ENCODE peak calls at places on chromosome 1, in six cellular contexts. L is K562; U is endodermal cell; A is effector memory CD4-positive, alpha-beta T cell; P is CD8-positive, alpha-beta memory T cell; K is CD8-positive, alpha-beta T cell. I is an unnamed sample.
A peak's percentile ranks its signal among the peaks of the same experiment; 100 is the strongest.

GRCh38 chr1:110150330-110151174 is at the start of gene SLC6A17:
- DNase-seq in L (peak; percentile 27), U (peak; percentile 82), A (no peak), P (no peak), K (no peak), I (peak; percentile 78)

GRCh38 chr1:12477936-12478611 is 139.9 kb downstream of the DHRS3 start:
- DNase-seq in L (peak; percentile 86), U (no peak), A (no peak), P (no peak), K (no peak), I (no peak)

GRCh38 chr1:154463512-154463990 is 38.5 kb upstream of the TDRD10 start:
- DNase-seq in L (no peak), U (no peak), A (peak; percentile 59), P (peak; percentile 45), K (peak; percentile 13), I (no peak)

GRCh38 chr1:3570081-3570986 is 41.0 kb downstream of the MEGF6 start:
- DNase-seq in L (no peak), U (no peak), A (no peak), P (no peak), K (no peak), I (no peak)

GRCh38 chr1:103517380-103518047 is 8.0 kb upstream of the RNPC3 start:
- DNase-seq in L (no peak), U (no peak), A (no peak), P (no peak), K (no peak), I (no peak)

GRCh38 chr1:4601986-4602385 is 52.4 kb upstream of the AJAP1 start:
- DNase-seq in L (no peak), U (peak; percentile 37), A (no peak), P (no peak), K (no peak), I (no peak)

GRCh38 chr1:8330271-8331125 is 12.6 kb downstream of the SLC45A1 start:
- DNase-seq in L (no peak), U (no peak), A (no peak), P (no peak), K (no peak), I (no peak)

GRCh38 chr1:93304716-93305138 is 41.0 kb upstream of the DR1 start:
- DNase-seq in L (peak; percentile 46), U (no peak), A (peak; percentile 13), P (peak; percentile 33), K (no peak), I (no peak)

GRCh38 chr1:174262747-174263241 is 103.5 kb downstream of the RABGAP1L start:
- DNase-seq in L (peak; percentile 42), U (peak; percentile 58), A (no peak), P (peak; percentile 2), K (no peak), I (peak; percentile 45)

GRCh38 chr1:156726549-156727226 is 1.6 kb upstream of the METTL25B start:
- DNase-seq in L (peak; percentile 50), U (peak; percentile 89), A (no peak), P (peak; percentile 48), K (no peak), I (peak; percentile 15)

GRCh38 chr1:193448682-193449461 is 262.5 kb upstream of the B3GALT2 start:
- DNase-seq in L (no peak), U (no peak), A (no peak), P (peak; percentile 21), K (no peak), I (no peak)

GRCh38 chr1:172180886-172181285 is 239.6 kb upstream of the C1orf105 start:
- DNase-seq in L (no peak), U (no peak), A (peak; percentile 10), P (peak; percentile 20), K (no peak), I (no peak)

GRCh38 chr1:23452011-23452411 is 27.5 kb upstream of the TCEA3 start:
- DNase-seq in L (no peak), U (no peak), A (peak; percentile 43), P (peak; percentile 36), K (peak; percentile 29), I (no peak)

GRCh38 chr1:82405333-82405732 is 604.6 kb downstream of the ADGRL2 start:
- DNase-seq in L (no peak), U (no peak), A (no peak), P (no peak), K (no peak), I (no peak)

GRCh38 chr1:2303016-2303775 is 75.1 kb downstream of the SKI start:
- DNase-seq in L (no peak), U (no peak), A (no peak), P (no peak), K (no peak), I (no peak)

GRCh38 chr1:85581138-85581801 is 709 bp downstream of the CCN1 start:
- DNase-seq in L (peak; percentile 77), U (peak; percentile 88), A (no peak), P (no peak), K (no peak), I (no peak)

GRCh38 chr1:232012773-232013386 is 386.3 kb downstream of the DISC1 start:
- DNase-seq in L (no peak), U (no peak), A (no peak), P (no peak), K (no peak), I (peak; percentile 24)

GRCh38 chr1:171805395-171806115 is 24.1 kb downstream of the METTL13 start:
- DNase-seq in L (no peak), U (no peak), A (no peak), P (no peak), K (no peak), I (no peak)

GRCh38 chr1:153933955-153934354 is 11.2 kb upstream of the GATAD2B start:
- DNase-seq in L (no peak), U (no peak), A (no peak), P (no peak), K (no peak), I (no peak)

GRCh38 chr1:92217721-92218120 is at the start of gene C1orf146:
- DNase-seq in L (no peak), U (no peak), A (no peak), P (no peak), K (no peak), I (no peak)

GRCh38 chr1:49824261-49824660 is 199.5 kb downstream of the AGBL4 start:
- DNase-seq in L (no peak), U (no peak), A (no peak), P (no peak), K (no peak), I (no peak)
- H3K4me3 ChIP-seq in L (no peak overlapping the region), U (no peak overlapping the region), A (no peak overlapping the region), P (no peak overlapping the region), K (no peak overlapping the region), I (no peak overlapping the region)

GRCh38 chr1:51423098-51423821 is 92.9 kb upstream of the TTC39A start:
- DNase-seq in L (no peak), U (peak; percentile 52), A (no peak), P (no peak), K (no peak), I (no peak)

GRCh38 chr1:51425273-51425672 is 93.8 kb downstream of the EPS15 start:
- DNase-seq in L (no peak), U (no peak), A (no peak), P (no peak), K (no peak), I (no peak)

GRCh38 chr1:51422367-51423097 is 92.2 kb upstream of the TTC39A start:
- DNase-seq in L (no peak), U (no peak), A (no peak), P (no peak), K (no peak), I (no peak)

GRCh38 chr1:51420867-51421627 is 90.7 kb upstream of the TTC39A start:
- DNase-seq in L (no peak), U (no peak), A (no peak), P (no peak), K (no peak), I (no peak)

DNA sequence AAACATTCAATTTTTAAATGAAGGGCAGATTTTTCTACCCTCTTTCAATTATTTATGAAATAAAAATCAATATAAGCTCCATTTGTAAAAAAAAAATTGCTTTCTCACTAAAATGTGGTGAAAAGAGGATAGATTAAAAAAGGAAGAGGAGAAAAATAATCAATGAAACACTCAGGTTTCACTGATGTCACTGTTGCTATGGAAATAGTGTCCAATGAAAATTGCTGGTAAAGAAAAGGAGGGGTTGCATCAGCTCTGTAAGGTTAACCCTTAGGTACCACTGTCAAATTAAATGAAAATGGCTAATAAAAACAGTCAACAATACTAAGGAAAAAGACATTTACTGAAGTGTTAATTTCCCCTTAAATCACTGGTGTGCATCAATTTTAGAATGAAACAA is 91.6 kb upstream of the TTC39A start:
- DNase-seq in L (peak; percentile 51), U (no peak), A (no peak), P (peak; percentile 22), K (no peak), I (no peak)
- H3K27ac ChIP-seq in L (no peak overlapping the region), U (no peak overlapping the region), A (no peak overlapping the region), P (no peak overlapping the region), K (no peak overlapping the region), I (peak overlapping the region; percentile 74)

GRCh38 chr1:210236386-210236839 is 3.8 kb downstream of the SERTAD4 start:
- DNase-seq in L (no peak), U (no peak), A (no peak), P (no peak), K (no peak), I (no peak)
- H3K4me3 ChIP-seq in L (no peak overlapping the region), U (no peak overlapping the region), A (no peak overlapping the region), P (no peak overlapping the region), K (no peak overlapping the region), I (no peak overlapping the region)

GRCh38 chr1:117413412-117413811 is 46.2 kb downstream of the MAN1A2 start:
- DNase-seq in L (no peak), U (no peak), A (no peak), P (no peak), K (no peak), I (no peak)
- H3K27ac ChIP-seq in L (peak overlapping the region; percentile 23), U (no peak overlapping the region), A (no peak overlapping the region), P (no peak overlapping the region), K (no peak overlapping the region), I (no peak overlapping the region)

DNA sequence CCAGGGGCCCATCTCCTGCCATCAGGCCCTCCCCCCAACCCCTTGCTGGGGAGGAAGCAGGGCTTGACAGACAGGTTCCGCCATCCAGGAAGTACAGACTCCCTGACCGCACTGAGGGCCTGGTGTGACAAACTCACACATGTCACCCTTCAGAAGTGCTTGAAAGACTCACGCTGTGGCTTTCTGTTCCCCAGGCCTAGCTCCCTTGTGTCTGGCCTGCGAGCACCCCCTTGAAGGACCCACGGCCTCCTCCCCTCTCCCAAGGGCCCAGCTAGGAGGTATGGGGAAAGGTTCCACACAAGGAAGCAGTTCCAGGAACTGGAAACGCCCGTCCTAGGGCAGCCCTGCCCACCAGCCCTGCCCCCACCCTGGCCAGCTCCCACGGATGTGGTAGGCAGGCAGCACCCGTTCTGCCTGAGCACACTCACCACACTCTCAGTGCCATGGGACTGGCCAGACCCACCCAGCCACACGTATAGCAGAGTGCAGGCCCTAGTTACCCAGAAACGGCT is 26.7 kb downstream of the SLC2A1 start:
- DNase-seq in L (peak; percentile 57), U (peak; percentile 65), A (peak; percentile 67), P (peak; percentile 84), K (peak; percentile 51), I (no peak)
- H3K4me3 ChIP-seq in L (no peak overlapping the region), U (no peak overlapping the region), A (peak overlapping the region; percentile 18), P (peak overlapping the region; percentile 46), K (peak overlapping the region; percentile 43), I (no peak overlapping the region)

DNA sequence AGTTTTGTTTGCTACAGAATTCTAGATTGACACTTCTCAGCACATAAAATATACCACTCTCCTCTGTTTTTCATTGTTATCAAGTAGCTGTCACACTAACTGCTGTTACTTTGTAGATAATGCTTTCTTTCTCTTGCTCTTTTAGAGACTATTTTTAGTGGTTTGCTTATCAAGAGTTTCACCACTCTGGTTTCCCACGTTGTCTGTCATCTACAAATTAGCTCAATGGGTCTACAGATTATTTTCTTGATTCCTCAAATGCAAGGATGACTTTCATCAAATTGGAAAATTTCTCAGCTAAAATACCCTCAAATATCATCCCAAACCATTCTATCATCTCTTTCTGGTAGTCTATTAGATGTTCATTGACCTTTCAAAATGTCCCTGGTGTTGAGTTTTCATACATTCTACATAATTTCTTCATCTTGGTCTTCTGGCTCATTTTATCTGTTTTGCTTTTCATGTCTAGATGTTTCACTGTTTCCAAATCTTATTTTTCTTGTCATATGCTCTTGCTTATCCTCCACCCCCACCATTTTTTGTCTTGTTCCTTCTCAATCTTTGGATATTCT is 122.5 kb downstream of the TRIM33 start:
- DNase-seq in L (no peak), U (no peak), A (no peak), P (no peak), K (no peak), I (no peak)
- H3K27ac ChIP-seq in L (peak overlapping the region; percentile 57), U (no peak overlapping the region), A (no peak overlapping the region), P (no peak overlapping the region), K (no peak overlapping the region), I (no peak overlapping the region)